ENCODE peak calls at places on chromosomes 16 and 17, in ten cellular contexts. Q is kidney; M is heart right ventricle; I is psoas muscle; P is NT2/D1; E is effector memory CD4-positive, alpha-beta T cell; F is GM23248; O is spleen; J is pancreas; H is cardiac muscle cell. V is an unnamed sample. For H3K9me3, the result is how much of the 10 kb centered on the place peaks cover.

GRCh38 chr17:6420173-6420641 is 14.7 kb downstream of the AIPL1 start:
- DNase-seq in H (peak), P (no peak), J (no peak), O (no peak), M (no peak), E (no peak), Q (no peak), I (no peak), F (peak), V (no peak)

GRCh38 chr17:51259574-51260236 is at the start of gene MBTD1:
- DNase-seq in J (peak), P (peak), I (peak), E (peak), M (peak), F (peak), Q (peak), H (peak), O (peak), V (peak)

GRCh38 chr17:72287586-72287985 is 166.8 kb downstream of the SOX9 start:
- DNase-seq in J (peak), O (no peak), H (no peak), I (no peak), M (no peak), P (no peak), E (no peak), F (no peak), Q (no peak), V (no peak)

GRCh38 chr17:59538195-59538909 is 27.1 kb upstream of the DHX40 start:
- DNase-seq in Q (no peak), M (no peak), I (no peak), O (no peak), P (no peak), E (no peak), F (no peak), H (no peak), J (no peak), V (no peak)

GRCh38 chr16:31141489-31142108 is 6.1 kb upstream of the PRSS8 start:
- DNase-seq in P (no peak), J (peak), M (peak), H (no peak), E (no peak), I (no peak), O (peak), F (peak), Q (peak), V (peak)

GRCh38 chr17:58156839-58157803 is 8.9 kb downstream of the OR4D1 start:
- DNase-seq in M (peak), I (peak), E (peak), H (peak), Q (peak), F (peak), P (no peak), J (peak), O (peak), V (peak)

GRCh38 chr16:81647527-81647926 is 131.6 kb upstream of the PLCG2 start:
- DNase-seq in J (no peak), E (no peak), O (no peak), F (peak), M (no peak), H (no peak), Q (peak), P (peak), I (no peak), V (no peak)

GRCh38 chr16:79752421-79752820 is 151.9 kb upstream of the MAF start:
- DNase-seq in H (no peak), O (no peak), Q (no peak), J (no peak), F (no peak), I (no peak), E (no peak), P (no peak), M (no peak), V (no peak)

GRCh38 chr17:78019367-78019975 is 61.0 kb downstream of the TNRC6C start:
- DNase-seq in O (no peak), H (no peak), P (peak), E (no peak), F (peak), I (no peak), M (no peak), Q (no peak), J (no peak), V (no peak)

GRCh38 chr17:58200024-58200633 is 7.6 kb downstream of the EPX start:
- DNase-seq in P (peak), J (peak), H (peak), I (no peak), F (peak), M (peak), Q (no peak), O (peak), E (peak), V (peak)

GRCh38 chr16:75160386-75160785 is 12.1 kb downstream of the ZFP1 start:
- DNase-seq in O (no peak), P (no peak), I (no peak), H (no peak), E (no peak), M (no peak), J (no peak), Q (no peak), F (no peak), V (no peak)
- H3K9me3 ChIP-seq in O (under half), P (under half), I (under half), H (under half), E (under half), M (under half), J (under half), Q (under half), F (under half), V (under half)

GRCh38 chr16:54685682-54686081 is 245.0 kb upstream of the IRX5 start:
- DNase-seq in Q (no peak), O (no peak), M (no peak), P (no peak), I (no peak), E (no peak), H (no peak), J (no peak), F (no peak), V (no peak)
- H3K9me3 ChIP-seq in Q (under half), O (under half), M (under half), P (under half), I (under half), E (under half), H (under half), J (under half), F (under half), V (under half)

DNA sequence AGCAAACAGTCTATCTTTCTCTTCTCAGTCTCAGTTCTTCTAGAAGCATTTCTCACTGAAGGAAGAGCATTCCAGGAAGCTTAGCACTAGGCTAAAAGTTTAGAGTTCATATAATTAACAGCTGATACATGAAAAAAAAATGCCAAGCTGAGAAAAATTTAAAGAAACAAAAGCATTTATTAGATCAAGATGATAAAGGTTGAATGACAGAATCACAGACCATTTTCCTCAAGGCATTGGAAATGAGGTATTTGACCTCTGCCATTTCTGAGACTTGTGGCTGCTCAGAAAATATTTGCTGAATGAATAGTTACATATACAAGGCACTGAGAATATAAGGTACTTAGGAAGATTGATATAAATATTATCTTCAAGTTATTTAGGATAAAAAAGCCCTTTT is 901.6 kb upstream of the GOT2 start:
- DNase-seq in H (no peak), Q (no peak), I (no peak), O (no peak), E (no peak), P (no peak), F (peak), J (no peak), M (no peak), V (no peak)
- H3K9me3 ChIP-seq in H (under half), Q (under half), I (under half), O (under half), E (under half), P (under half), F (under half), J (under half), M (under half), V (under half)

GRCh38 chr17:22268912-22269220 is 576.5 kb downstream of the KCNJ18 start:
- DNase-seq in Q (no peak), J (no peak), F (no peak), O (no peak), H (no peak), P (no peak), M (no peak), I (no peak), E (no peak), V (no peak)

GRCh38 chr17:22265807-22266206 is 573.5 kb downstream of the KCNJ18 start:
- DNase-seq in I (no peak), O (peak), J (no peak), F (no peak), Q (no peak), E (no peak), H (no peak), M (no peak), P (no peak), V (no peak)

GRCh38 chr17:22268214-22268911 is 576.0 kb downstream of the KCNJ18 start:
- DNase-seq in F (no peak), J (no peak), H (no peak), O (peak), Q (no peak), E (no peak), M (no peak), I (no peak), P (no peak), V (no peak)

GRCh38 chr17:22267019-22267418 is 574.7 kb downstream of the KCNJ18 start:
- DNase-seq in M (no peak), F (no peak), E (no peak), O (no peak), P (no peak), I (no peak), Q (no peak), J (no peak), H (no peak), V (no peak)

GRCh38 chr17:22266231-22266630 is 573.9 kb downstream of the KCNJ18 start:
- DNase-seq in F (peak), J (no peak), Q (no peak), M (no peak), H (no peak), E (no peak), P (no peak), O (no peak), I (no peak), V (no peak)
- H3K9me3 ChIP-seq in F (under half), J (under half), Q (under half), M (under half), H (under half), E (under half), P (under half), O (half or more), I (under half), V (under half)

GRCh38 chr16:3408561-3409197 is 7.7 kb downstream of the ZNF174 start:
- DNase-seq in F (no peak), O (no peak), Q (no peak), H (no peak), J (no peak), P (no peak), M (no peak), E (no peak), I (no peak), V (no peak)

GRCh38 chr16:3413730-3414379 is 12.8 kb downstream of the ZNF174 start:
- DNase-seq in O (no peak), E (no peak), P (peak), Q (no peak), M (no peak), F (no peak), I (no peak), J (no peak), H (no peak), V (no peak)
- H3K9me3 ChIP-seq in O (half or more), E (under half), P (half or more), Q (under half), M (half or more), F (under half), I (half or more), J (under half), H (under half), V (under half)

DNA sequence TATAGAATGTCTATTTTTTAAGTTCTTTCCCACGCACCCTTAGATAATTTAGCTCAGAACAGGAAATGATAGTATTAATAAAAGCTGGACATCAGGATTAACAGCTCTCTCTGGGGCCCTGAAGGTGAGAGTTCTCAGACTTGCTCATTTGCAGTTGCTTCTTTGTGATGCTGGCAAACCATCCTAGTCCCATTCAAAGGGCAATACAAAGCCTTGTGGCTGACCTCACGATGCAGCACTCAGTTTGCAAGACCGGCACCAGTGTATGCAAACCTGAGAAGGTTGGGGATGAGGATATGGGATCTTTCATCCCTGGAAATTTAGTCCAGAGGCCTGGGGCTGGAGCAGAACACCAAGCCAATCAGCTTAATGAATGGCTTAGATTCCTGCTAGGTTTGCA is 29.3 kb downstream of the STH start:
- DNase-seq in E (no peak), I (no peak), O (peak), M (no peak), P (peak), H (no peak), F (no peak), J (no peak), Q (no peak), V (no peak)
- H3K9me3 ChIP-seq in E (under half), I (under half), O (under half), M (under half), P (under half), H (under half), F (under half), J (under half), Q (under half), V (under half)

DNA sequence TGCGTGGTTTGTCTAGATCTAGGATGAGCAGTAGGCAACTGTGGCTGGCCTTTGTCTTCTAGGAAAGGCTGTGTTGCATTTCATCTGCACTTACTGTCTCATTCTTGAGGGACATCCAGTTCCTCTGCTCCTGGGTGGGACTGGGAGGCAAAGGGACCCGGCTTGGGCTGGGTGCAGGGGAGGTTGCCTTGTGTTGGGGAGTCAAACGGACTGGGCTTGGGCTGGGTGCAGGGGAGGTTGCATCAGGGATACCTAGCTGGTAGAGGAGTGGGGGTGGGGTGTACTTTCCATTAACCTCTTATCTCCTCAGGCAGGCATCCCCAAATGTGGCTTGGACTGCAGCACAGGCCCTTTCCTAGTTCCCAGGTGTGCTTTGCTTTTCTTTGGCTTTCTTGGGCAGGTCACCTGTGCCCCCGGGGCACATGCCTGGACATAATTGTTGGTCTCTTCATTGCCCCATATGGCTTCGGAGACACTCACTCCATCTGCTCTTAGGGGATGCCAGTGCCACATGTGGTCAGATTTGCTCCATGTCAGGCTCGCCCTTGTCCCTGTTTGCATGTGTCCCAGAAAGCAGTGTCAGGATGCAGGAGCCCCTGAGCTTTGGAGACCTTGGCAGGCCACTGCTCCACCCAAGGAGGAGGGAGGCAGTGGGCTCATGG is 1682.9 kb downstream of the TP53TG3F start:
- DNase-seq in M (no peak), H (no peak), Q (no peak), F (no peak), J (peak), P (no peak), O (no peak), E (no peak), I (no peak), V (no peak)
- H3K9me3 ChIP-seq in M (under half), H (under half), Q (under half), F (under half), J (under half), P (under half), O (half or more), E (under half), I (under half), V (under half)

DNA sequence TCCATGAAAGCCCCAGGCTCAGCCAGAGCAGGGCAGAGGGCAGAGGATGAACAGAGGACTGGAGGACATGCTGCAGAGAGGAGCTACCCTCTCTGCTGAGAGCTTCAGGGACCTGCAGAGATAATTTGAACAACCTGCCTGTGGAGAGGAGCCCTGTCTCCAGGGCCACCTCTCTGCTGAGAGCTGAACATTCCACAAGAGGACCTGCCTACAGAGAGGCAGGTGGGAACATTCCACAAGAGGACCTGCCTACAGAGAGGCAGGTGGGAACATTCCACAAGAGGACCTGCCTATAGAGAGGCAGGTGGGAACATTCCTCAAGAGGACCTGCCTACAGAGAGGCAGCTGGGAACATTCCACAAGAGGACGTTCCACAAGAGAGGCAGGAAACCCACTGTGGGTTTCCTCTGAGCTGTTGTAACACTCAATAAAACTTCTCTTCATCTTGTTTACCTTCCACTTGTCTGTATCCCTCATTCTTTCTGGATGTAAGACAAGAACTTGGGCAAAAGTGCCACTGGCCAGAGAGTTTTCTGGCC is 551.9 kb upstream of the CA10 start:
- DNase-seq in Q (no peak), I (no peak), M (no peak), J (no peak), E (no peak), P (no peak), O (no peak), H (no peak), F (no peak), V (no peak)
- H3K9me3 ChIP-seq in Q (under half), I (under half), M (under half), J (under half), E (under half), P (under half), O (under half), H (under half), F (under half), V (under half)

V was measured in T-helper 17 cell.